ENCODE peak calls at places on chromosomes 16 and 17, in ten cellular contexts. One of them, this sample, is unnamed.

GRCh38 chr16:24773771-24774427 is 44.4 kb downstream of the TNRC6A start:
- DNase-seq in fibroblast of the aortic adventitia: no peak
- DNase-seq in epithelial cell of proximal tubule: no peak
- DNase-seq in H9: no peak
- DNase-seq in Calu3: no peak
- DNase-seq in GM13977: no peak
- DNase-seq in heart right ventricle: no peak
- DNase-seq in PC-3: no peak
- DNase-seq in IMR-90: no peak
- DNase-seq in HL-60: no peak
- DNase-seq in this sample: no peak

GRCh38 chr17:17826340-17826708 is 10.5 kb downstream of the SREBF1 start:
- DNase-seq in epithelial cell of proximal tubule: no peak
- DNase-seq in H9: no peak
- DNase-seq in PC-3: no peak
- DNase-seq in heart right ventricle: no peak
- DNase-seq in IMR-90: no peak
- DNase-seq in HL-60: no peak
- DNase-seq in fibroblast of the aortic adventitia: no peak
- DNase-seq in Calu3: no peak
- DNase-seq in GM13977: no peak
- DNase-seq in this sample: no peak

GRCh38 chr16:4190934-4191333 is 50.9 kb downstream of the SRL start:
- DNase-seq in heart right ventricle: no peak
- DNase-seq in GM13977: no peak
- DNase-seq in Calu3: no peak
- DNase-seq in IMR-90: no peak
- DNase-seq in H9: no peak
- DNase-seq in PC-3: no peak
- DNase-seq in fibroblast of the aortic adventitia: no peak
- DNase-seq in HL-60: no peak
- DNase-seq in epithelial cell of proximal tubule: no peak
- DNase-seq in this sample: no peak

GRCh38 chr17:48723555-48724239 is 712 bp downstream of the PRAC2 start:
- DNase-seq in heart right ventricle: no peak
- DNase-seq in IMR-90: no peak
- DNase-seq in Calu3: peak
- DNase-seq in epithelial cell of proximal tubule: no peak
- DNase-seq in fibroblast of the aortic adventitia: no peak
- DNase-seq in HL-60: no peak
- DNase-seq in H9: peak
- DNase-seq in GM13977: no peak
- DNase-seq in PC-3: peak
- DNase-seq in this sample: no peak

GRCh38 chr17:32567086-32567485 is 80.3 kb downstream of the CDK5R1 start:
- DNase-seq in H9: no peak
- DNase-seq in IMR-90: no peak
- DNase-seq in epithelial cell of proximal tubule: no peak
- DNase-seq in PC-3: peak
- DNase-seq in HL-60: no peak
- DNase-seq in Calu3: no peak
- DNase-seq in fibroblast of the aortic adventitia: no peak
- DNase-seq in heart right ventricle: no peak
- DNase-seq in GM13977: no peak
- DNase-seq in this sample: no peak

GRCh38 chr17:73068322-73069153 is 23.9 kb downstream of the SLC39A11 start:
- DNase-seq in HL-60: peak
- DNase-seq in heart right ventricle: no peak
- DNase-seq in PC-3: peak
- DNase-seq in epithelial cell of proximal tubule: peak
- DNase-seq in GM13977: no peak
- DNase-seq in fibroblast of the aortic adventitia: peak
- DNase-seq in H9: no peak
- DNase-seq in Calu3: peak
- DNase-seq in IMR-90: peak
- DNase-seq in this sample: no peak

GRCh38 chr17:1362065-1362848 is 37.8 kb downstream of the YWHAE start:
- DNase-seq in epithelial cell of proximal tubule: no peak
- DNase-seq in IMR-90: no peak
- DNase-seq in heart right ventricle: no peak
- DNase-seq in GM13977: no peak
- DNase-seq in H9: no peak
- DNase-seq in PC-3: no peak
- DNase-seq in fibroblast of the aortic adventitia: peak
- DNase-seq in HL-60: no peak
- DNase-seq in Calu3: no peak
- DNase-seq in this sample: no peak

GRCh38 chr16:86108062-86108461 is 209.1 kb downstream of the IRF8 start:
- DNase-seq in epithelial cell of proximal tubule: no peak
- DNase-seq in IMR-90: no peak
- DNase-seq in HL-60: no peak
- DNase-seq in GM13977: no peak
- DNase-seq in Calu3: no peak
- DNase-seq in fibroblast of the aortic adventitia: no peak
- DNase-seq in PC-3: no peak
- DNase-seq in H9: no peak
- DNase-seq in heart right ventricle: no peak
- DNase-seq in this sample: no peak

GRCh38 chr17:2965621-2966275 is 97.7 kb downstream of the OR1D5 start:
- DNase-seq in fibroblast of the aortic adventitia: peak
- DNase-seq in PC-3: peak
- DNase-seq in epithelial cell of proximal tubule: no peak
- DNase-seq in H9: peak
- DNase-seq in GM13977: no peak
- DNase-seq in HL-60: no peak
- DNase-seq in IMR-90: peak
- DNase-seq in Calu3: peak
- DNase-seq in heart right ventricle: no peak
- DNase-seq in this sample: no peak

GRCh38 chr16:57041182-57042156 is 50.9 kb upstream of the CPNE2 start:
- DNase-seq in heart right ventricle: no peak
- DNase-seq in IMR-90: no peak
- DNase-seq in fibroblast of the aortic adventitia: no peak
- DNase-seq in HL-60: peak
- DNase-seq in Calu3: no peak
- DNase-seq in epithelial cell of proximal tubule: no peak
- DNase-seq in PC-3: no peak
- DNase-seq in H9: no peak
- DNase-seq in GM13977: peak
- DNase-seq in this sample: peak

GRCh38 chr16:86121611-86122010 is 222.6 kb downstream of the IRF8 start:
- DNase-seq in GM13977: no peak
- DNase-seq in H9: no peak
- DNase-seq in PC-3: no peak
- DNase-seq in fibroblast of the aortic adventitia: no peak
- DNase-seq in IMR-90: no peak
- DNase-seq in epithelial cell of proximal tubule: no peak
- DNase-seq in Calu3: no peak
- DNase-seq in heart right ventricle: no peak
- DNase-seq in HL-60: no peak
- DNase-seq in this sample: no peak

GRCh38 chr17:42334667-42335066 is 46.4 kb downstream of the STAT5A start:
- DNase-seq in epithelial cell of proximal tubule: no peak
- DNase-seq in IMR-90: no peak
- DNase-seq in HL-60: no peak
- DNase-seq in Calu3: no peak
- DNase-seq in heart right ventricle: no peak
- DNase-seq in H9: no peak
- DNase-seq in fibroblast of the aortic adventitia: no peak
- DNase-seq in PC-3: no peak
- DNase-seq in GM13977: no peak
- DNase-seq in this sample: no peak
- TF ChIP-seq CTCF in epithelial cell of proximal tubule: no peak
- TF ChIP-seq CTCF in IMR-90: peak
- TF ChIP-seq CTCF in HL-60: no peak
- TF ChIP-seq CTCF in Calu3: peak
- TF ChIP-seq CTCF in heart right ventricle: peak
- TF ChIP-seq CTCF in H9: no peak
- TF ChIP-seq CTCF in fibroblast of the aortic adventitia: no peak
- TF ChIP-seq CTCF in PC-3: no peak
- TF ChIP-seq CTCF in GM13977: peak
- TF ChIP-seq CTCF in this sample: no peak

GRCh38 chr16:11082108-11082859 is 137.9 kb downstream of the CLEC16A start:
- DNase-seq in PC-3: no peak
- DNase-seq in fibroblast of the aortic adventitia: no peak
- DNase-seq in epithelial cell of proximal tubule: no peak
- DNase-seq in H9: no peak
- DNase-seq in Calu3: no peak
- DNase-seq in HL-60: no peak
- DNase-seq in GM13977: no peak
- DNase-seq in IMR-90: no peak
- DNase-seq in heart right ventricle: no peak
- DNase-seq in this sample: no peak
- TF ChIP-seq CTCF in PC-3: no peak
- TF ChIP-seq CTCF in fibroblast of the aortic adventitia: no peak
- TF ChIP-seq CTCF in epithelial cell of proximal tubule: no peak
- TF ChIP-seq CTCF in H9: no peak
- TF ChIP-seq CTCF in Calu3: no peak
- TF ChIP-seq CTCF in HL-60: no peak
- TF ChIP-seq CTCF in GM13977: no peak
- TF ChIP-seq CTCF in IMR-90: no peak
- TF ChIP-seq CTCF in heart right ventricle: no peak
- TF ChIP-seq CTCF in this sample: no peak

GRCh38 chr16:21283521-21284289 is 5.6 kb upstream of the CRYM start:
- DNase-seq in Calu3: peak
- DNase-seq in GM13977: peak
- DNase-seq in HL-60: peak
- DNase-seq in PC-3: no peak
- DNase-seq in fibroblast of the aortic adventitia: peak
- DNase-seq in H9: peak
- DNase-seq in epithelial cell of proximal tubule: no peak
- DNase-seq in IMR-90: peak
- DNase-seq in heart right ventricle: peak
- DNase-seq in this sample: peak
- TF ChIP-seq CTCF in Calu3: peak
- TF ChIP-seq CTCF in GM13977: peak
- TF ChIP-seq CTCF in HL-60: no peak
- TF ChIP-seq CTCF in PC-3: peak
- TF ChIP-seq CTCF in fibroblast of the aortic adventitia: peak
- TF ChIP-seq CTCF in H9: peak
- TF ChIP-seq CTCF in epithelial cell of proximal tubule: peak
- TF ChIP-seq CTCF in IMR-90: peak
- TF ChIP-seq CTCF in heart right ventricle: peak
- TF ChIP-seq CTCF in this sample: peak

DNA sequence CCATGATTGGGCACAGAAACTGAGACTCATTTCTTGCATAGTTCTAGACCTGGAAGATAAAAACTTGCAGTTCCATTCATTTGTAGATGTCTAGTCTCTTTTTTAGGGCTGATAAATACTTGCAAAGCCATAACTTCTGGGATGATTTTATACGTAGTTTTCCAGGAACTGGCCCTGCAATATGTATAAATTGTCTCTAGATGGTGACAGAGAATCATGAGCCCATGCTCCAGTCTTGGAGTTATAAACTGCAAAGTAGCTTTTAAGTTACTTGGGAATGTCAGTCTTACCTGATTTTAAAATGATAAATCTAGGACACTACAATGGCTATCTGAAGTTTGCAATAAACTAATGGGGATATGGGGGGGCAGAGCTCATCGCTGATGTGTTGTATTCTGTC is 3.0 kb upstream of the ADAMTS18 start:
- DNase-seq in epithelial cell of proximal tubule: no peak
- DNase-seq in HL-60: no peak
- DNase-seq in H9: no peak
- DNase-seq in GM13977: no peak
- DNase-seq in IMR-90: no peak
- DNase-seq in PC-3: no peak
- DNase-seq in heart right ventricle: no peak
- DNase-seq in fibroblast of the aortic adventitia: peak
- DNase-seq in Calu3: no peak
- DNase-seq in this sample: no peak
- TF ChIP-seq CTCF in epithelial cell of proximal tubule: peak
- TF ChIP-seq CTCF in HL-60: no peak
- TF ChIP-seq CTCF in H9: peak
- TF ChIP-seq CTCF in GM13977: no peak
- TF ChIP-seq CTCF in IMR-90: no peak
- TF ChIP-seq CTCF in PC-3: no peak
- TF ChIP-seq CTCF in heart right ventricle: peak
- TF ChIP-seq CTCF in fibroblast of the aortic adventitia: peak
- TF ChIP-seq CTCF in Calu3: no peak
- TF ChIP-seq CTCF in this sample: no peak

DNA sequence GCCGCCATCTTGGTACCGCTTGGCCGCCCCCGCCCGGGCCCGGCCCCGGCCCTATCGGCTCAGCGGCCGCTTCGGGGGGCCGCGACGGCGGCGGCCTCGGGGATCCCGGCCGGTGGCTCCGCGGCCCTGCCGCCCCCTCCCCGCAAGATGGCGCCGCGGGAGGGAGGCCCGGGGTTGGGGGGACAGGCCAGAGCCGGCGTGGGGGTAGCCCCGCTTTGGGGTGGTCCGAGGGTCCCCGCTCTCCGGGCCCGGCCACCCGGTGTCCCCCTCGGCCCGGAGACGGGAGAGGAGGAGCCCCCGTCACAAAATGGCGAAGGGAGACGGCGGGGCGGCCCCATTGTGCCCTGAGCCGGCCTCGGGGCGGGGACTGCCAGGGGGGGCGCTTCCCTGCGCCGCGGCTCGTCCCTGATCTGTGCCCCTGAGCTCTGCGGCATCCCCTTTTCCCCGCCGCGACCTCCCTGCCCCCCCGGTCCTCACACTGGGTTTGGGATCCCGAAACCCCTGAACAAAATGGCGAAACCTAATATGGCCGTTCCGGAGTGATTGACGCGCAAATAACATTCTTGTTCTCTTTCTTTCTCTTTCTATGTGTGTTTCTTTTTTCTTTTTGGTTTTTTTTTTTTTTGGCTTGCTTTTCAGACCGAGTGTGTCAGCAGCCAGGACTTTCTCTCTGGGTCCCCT is 978 bp downstream of the HAPSTR1 start:
- DNase-seq in H9: no peak
- DNase-seq in Calu3: peak
- DNase-seq in fibroblast of the aortic adventitia: no peak
- DNase-seq in HL-60: peak
- DNase-seq in PC-3: no peak
- DNase-seq in heart right ventricle: peak
- DNase-seq in IMR-90: no peak
- DNase-seq in GM13977: peak
- DNase-seq in epithelial cell of proximal tubule: no peak
- DNase-seq in this sample: peak
- TF ChIP-seq CTCF in H9: no peak
- TF ChIP-seq CTCF in Calu3: no peak
- TF ChIP-seq CTCF in fibroblast of the aortic adventitia: no peak
- TF ChIP-seq CTCF in HL-60: no peak
- TF ChIP-seq CTCF in PC-3: no peak
- TF ChIP-seq CTCF in heart right ventricle: peak
- TF ChIP-seq CTCF in IMR-90: peak
- TF ChIP-seq CTCF in GM13977: peak
- TF ChIP-seq CTCF in epithelial cell of proximal tubule: peak
- TF ChIP-seq CTCF in this sample: no peak

GRCh38 chr16:88831838-88832237 is 20.1 kb upstream of the APRT start:
- DNase-seq in GM13977: no peak
- DNase-seq in IMR-90: no peak
- DNase-seq in fibroblast of the aortic adventitia: no peak
- DNase-seq in H9: no peak
- DNase-seq in HL-60: no peak
- DNase-seq in heart right ventricle: no peak
- DNase-seq in PC-3: no peak
- DNase-seq in Calu3: no peak
- DNase-seq in epithelial cell of proximal tubule: no peak
- DNase-seq in this sample: no peak
- TF ChIP-seq CTCF in GM13977: no peak
- TF ChIP-seq CTCF in IMR-90: no peak
- TF ChIP-seq CTCF in fibroblast of the aortic adventitia: no peak
- TF ChIP-seq CTCF in H9: no peak
- TF ChIP-seq CTCF in HL-60: no peak
- TF ChIP-seq CTCF in heart right ventricle: no peak
- TF ChIP-seq CTCF in PC-3: no peak
- TF ChIP-seq CTCF in Calu3: peak
- TF ChIP-seq CTCF in epithelial cell of proximal tubule: no peak
- TF ChIP-seq CTCF in this sample: no peak

This sample was measured in GM13976.